ENCODE peak calls at places on chromosomes 7 and 10, in ten cellular contexts. One of them, this sample, is unnamed.

GRCh38 chr10:71981024-71981867 is 17.1 kb downstream of the CHST3 start:
- DNase-seq in heart left ventricle: no peak
- DNase-seq in PC-9: no peak
- DNase-seq in colonic mucosa: no peak
- DNase-seq in psoas muscle: no peak
- DNase-seq in HCT116: no peak
- DNase-seq in upper lobe of right lung: no peak
- DNase-seq in cardiac fibroblast: peak; percentile 37
- DNase-seq in cardiac muscle cell: no peak
- DNase-seq in adrenal gland: peak; percentile 71
- DNase-seq in this sample: no peak

GRCh38 chr7:87779806-87780205 is 96.4 kb downstream of the SLC25A40 start:
- DNase-seq in heart left ventricle: no peak
- DNase-seq in upper lobe of right lung: no peak
- DNase-seq in psoas muscle: no peak
- DNase-seq in PC-9: no peak
- DNase-seq in adrenal gland: no peak
- DNase-seq in colonic mucosa: no peak
- DNase-seq in HCT116: no peak
- DNase-seq in cardiac muscle cell: no peak
- DNase-seq in cardiac fibroblast: no peak
- DNase-seq in this sample: no peak

GRCh38 chr10:123494409-123494808 is 171.7 kb upstream of the GPR26 start:
- DNase-seq in psoas muscle: no peak
- DNase-seq in HCT116: no peak
- DNase-seq in cardiac muscle cell: no peak
- DNase-seq in adrenal gland: no peak
- DNase-seq in colonic mucosa: no peak
- DNase-seq in upper lobe of right lung: no peak
- DNase-seq in PC-9: no peak
- DNase-seq in cardiac fibroblast: no peak
- DNase-seq in heart left ventricle: no peak
- DNase-seq in this sample: no peak

GRCh38 chr7:52639981-52640380 is 395.5 kb upstream of the POM121L12 start:
- DNase-seq in cardiac fibroblast: no peak
- DNase-seq in HCT116: no peak
- DNase-seq in colonic mucosa: no peak
- DNase-seq in psoas muscle: no peak
- DNase-seq in PC-9: no peak
- DNase-seq in heart left ventricle: no peak
- DNase-seq in upper lobe of right lung: no peak
- DNase-seq in adrenal gland: no peak
- DNase-seq in cardiac muscle cell: no peak
- DNase-seq in this sample: no peak

GRCh38 chr10:5663692-5664427 is 2.5 kb downstream of the ASB13 start:
- DNase-seq in psoas muscle: no peak
- DNase-seq in cardiac fibroblast: no peak
- DNase-seq in adrenal gland: no peak
- DNase-seq in heart left ventricle: peak; percentile 15
- DNase-seq in HCT116: no peak
- DNase-seq in PC-9: no peak
- DNase-seq in upper lobe of right lung: no peak
- DNase-seq in colonic mucosa: peak; percentile 17
- DNase-seq in cardiac muscle cell: no peak
- DNase-seq in this sample: no peak

GRCh38 chr10:72802291-72803118 is 91.0 kb upstream of the OIT3 start:
- DNase-seq in psoas muscle: no peak
- DNase-seq in cardiac fibroblast: peak; percentile 76
- DNase-seq in heart left ventricle: no peak
- DNase-seq in PC-9: no peak
- DNase-seq in upper lobe of right lung: no peak
- DNase-seq in cardiac muscle cell: no peak
- DNase-seq in HCT116: no peak
- DNase-seq in colonic mucosa: no peak
- DNase-seq in adrenal gland: no peak
- DNase-seq in this sample: no peak

GRCh38 chr7:127905491-127906330 is 125.5 kb downstream of the LRRC4 start:
- DNase-seq in adrenal gland: no peak
- DNase-seq in cardiac fibroblast: peak; percentile 49
- DNase-seq in heart left ventricle: no peak
- DNase-seq in colonic mucosa: no peak
- DNase-seq in psoas muscle: no peak
- DNase-seq in upper lobe of right lung: no peak
- DNase-seq in PC-9: no peak
- DNase-seq in cardiac muscle cell: no peak
- DNase-seq in HCT116: no peak
- DNase-seq in this sample: no peak

GRCh38 chr7:118013252-118014010 is 140.2 kb upstream of the CTTNBP2 start:
- DNase-seq in colonic mucosa: no peak
- DNase-seq in HCT116: no peak
- DNase-seq in heart left ventricle: no peak
- DNase-seq in cardiac muscle cell: no peak
- DNase-seq in cardiac fibroblast: no peak
- DNase-seq in adrenal gland: no peak
- DNase-seq in PC-9: no peak
- DNase-seq in psoas muscle: no peak
- DNase-seq in upper lobe of right lung: no peak
- DNase-seq in this sample: no peak

GRCh38 chr7:137656227-137656849 is 190.4 kb downstream of the DGKI start:
- DNase-seq in heart left ventricle: peak; percentile 77
- DNase-seq in psoas muscle: peak; percentile 80
- DNase-seq in HCT116: peak; percentile 49
- DNase-seq in cardiac muscle cell: peak; percentile 84
- DNase-seq in cardiac fibroblast: peak; percentile 93
- DNase-seq in colonic mucosa: peak; percentile 81
- DNase-seq in upper lobe of right lung: peak; percentile 76
- DNase-seq in adrenal gland: peak; percentile 88
- DNase-seq in PC-9: peak; percentile 75
- DNase-seq in this sample: peak; percentile 21

GRCh38 chr10:131176907-131177306 is 134.6 kb downstream of the TCERG1L start:
- DNase-seq in heart left ventricle: no peak
- DNase-seq in PC-9: no peak
- DNase-seq in cardiac muscle cell: no peak
- DNase-seq in psoas muscle: no peak
- DNase-seq in adrenal gland: no peak
- DNase-seq in upper lobe of right lung: no peak
- DNase-seq in HCT116: no peak
- DNase-seq in cardiac fibroblast: no peak
- DNase-seq in colonic mucosa: no peak
- DNase-seq in this sample: no peak

GRCh38 chr10:124648738-124649137 is 95.4 kb downstream of the FAM53B start:
- DNase-seq in adrenal gland: peak; percentile 88
- DNase-seq in cardiac fibroblast: peak; percentile 82
- DNase-seq in upper lobe of right lung: no peak
- DNase-seq in psoas muscle: peak; percentile 92
- DNase-seq in PC-9: peak; percentile 32
- DNase-seq in heart left ventricle: peak; percentile 80
- DNase-seq in cardiac muscle cell: peak; percentile 76
- DNase-seq in colonic mucosa: peak; percentile 55
- DNase-seq in HCT116: no peak
- DNase-seq in this sample: peak; percentile 14
- H3K4me3 ChIP-seq in adrenal gland: no peak overlapping the region
- H3K4me3 ChIP-seq in cardiac fibroblast: no peak overlapping the region
- H3K4me3 ChIP-seq in upper lobe of right lung: no peak overlapping the region
- H3K4me3 ChIP-seq in psoas muscle: no peak overlapping the region
- H3K4me3 ChIP-seq in PC-9: no peak overlapping the region
- H3K4me3 ChIP-seq in heart left ventricle: no peak overlapping the region
- H3K4me3 ChIP-seq in cardiac muscle cell: no peak overlapping the region
- H3K4me3 ChIP-seq in colonic mucosa: no peak overlapping the region
- H3K4me3 ChIP-seq in HCT116: no peak overlapping the region
- H3K4me3 ChIP-seq in this sample: no peak overlapping the region

DNA sequence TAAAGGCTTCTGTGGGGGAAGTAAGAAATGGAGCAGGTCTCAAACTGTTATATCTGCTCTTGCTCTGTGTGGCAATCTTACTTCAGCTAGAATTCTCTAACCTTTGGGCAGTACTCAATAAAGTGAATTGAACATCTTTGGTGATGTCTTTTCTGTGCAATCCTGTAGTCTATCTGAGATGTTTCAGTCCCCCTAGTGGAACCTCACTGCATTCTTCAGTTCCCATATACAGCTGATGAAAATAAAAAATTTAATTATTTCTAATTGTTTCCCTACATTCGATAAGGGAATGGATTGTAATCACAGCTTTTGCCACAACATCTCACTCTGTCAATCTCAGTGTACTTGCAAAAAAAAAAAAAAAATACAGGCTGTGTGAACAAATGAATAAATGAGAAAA is 522.6 kb downstream of the DNAJB9 start:
- DNase-seq in colonic mucosa: no peak
- DNase-seq in cardiac muscle cell: no peak
- DNase-seq in PC-9: no peak
- DNase-seq in cardiac fibroblast: no peak
- DNase-seq in psoas muscle: no peak
- DNase-seq in HCT116: peak; percentile 0
- DNase-seq in upper lobe of right lung: no peak
- DNase-seq in heart left ventricle: no peak
- DNase-seq in adrenal gland: no peak
- DNase-seq in this sample: no peak
- TF ChIP-seq CTCF in colonic mucosa: no peak
- TF ChIP-seq CTCF in cardiac muscle cell: peak; percentile 9
- TF ChIP-seq CTCF in PC-9: peak; percentile 51
- TF ChIP-seq CTCF in cardiac fibroblast: no peak
- TF ChIP-seq CTCF in psoas muscle: no peak
- TF ChIP-seq CTCF in HCT116: no peak
- TF ChIP-seq CTCF in upper lobe of right lung: no peak
- TF ChIP-seq CTCF in heart left ventricle: no peak
- TF ChIP-seq CTCF in adrenal gland: no peak
- TF ChIP-seq CTCF in this sample: peak; percentile 40

GRCh38 chr10:60280475-60280874 is 109.2 kb downstream of the ANK3 start:
- DNase-seq in cardiac muscle cell: no peak
- DNase-seq in HCT116: no peak
- DNase-seq in cardiac fibroblast: no peak
- DNase-seq in heart left ventricle: no peak
- DNase-seq in psoas muscle: no peak
- DNase-seq in PC-9: no peak
- DNase-seq in upper lobe of right lung: no peak
- DNase-seq in colonic mucosa: no peak
- DNase-seq in adrenal gland: no peak
- DNase-seq in this sample: no peak

GRCh38 chr10:60281792-60282353 is 107.8 kb downstream of the ANK3 start:
- DNase-seq in psoas muscle: no peak
- DNase-seq in cardiac fibroblast: peak; percentile 52
- DNase-seq in colonic mucosa: no peak
- DNase-seq in HCT116: no peak
- DNase-seq in cardiac muscle cell: no peak
- DNase-seq in upper lobe of right lung: no peak
- DNase-seq in heart left ventricle: no peak
- DNase-seq in adrenal gland: no peak
- DNase-seq in PC-9: no peak
- DNase-seq in this sample: no peak

GRCh38 chr10:60282771-60283353 is 106.8 kb downstream of the ANK3 start:
- DNase-seq in heart left ventricle: no peak
- DNase-seq in cardiac muscle cell: no peak
- DNase-seq in cardiac fibroblast: peak; percentile 91
- DNase-seq in colonic mucosa: no peak
- DNase-seq in HCT116: no peak
- DNase-seq in upper lobe of right lung: no peak
- DNase-seq in adrenal gland: no peak
- DNase-seq in PC-9: peak; percentile 32
- DNase-seq in psoas muscle: no peak
- DNase-seq in this sample: peak; percentile 88

GRCh38 chr10:60283397-60283796 is 106.3 kb downstream of the ANK3 start:
- DNase-seq in psoas muscle: no peak
- DNase-seq in heart left ventricle: no peak
- DNase-seq in cardiac fibroblast: peak; percentile 82
- DNase-seq in adrenal gland: no peak
- DNase-seq in HCT116: no peak
- DNase-seq in cardiac muscle cell: no peak
- DNase-seq in PC-9: no peak
- DNase-seq in colonic mucosa: no peak
- DNase-seq in upper lobe of right lung: no peak
- DNase-seq in this sample: no peak

GRCh38 chr10:60281331-60281730 is 108.3 kb downstream of the ANK3 start:
- DNase-seq in HCT116: no peak
- DNase-seq in colonic mucosa: no peak
- DNase-seq in adrenal gland: no peak
- DNase-seq in cardiac fibroblast: peak; percentile 74
- DNase-seq in PC-9: no peak
- DNase-seq in cardiac muscle cell: no peak
- DNase-seq in heart left ventricle: no peak
- DNase-seq in psoas muscle: no peak
- DNase-seq in upper lobe of right lung: no peak
- DNase-seq in this sample: no peak
- H3K4me3 ChIP-seq in HCT116: no peak overlapping the region
- H3K4me3 ChIP-seq in colonic mucosa: no peak overlapping the region
- H3K4me3 ChIP-seq in adrenal gland: no peak overlapping the region
- H3K4me3 ChIP-seq in cardiac fibroblast: no peak overlapping the region
- H3K4me3 ChIP-seq in PC-9: no peak overlapping the region
- H3K4me3 ChIP-seq in cardiac muscle cell: no peak overlapping the region
- H3K4me3 ChIP-seq in heart left ventricle: no peak overlapping the region
- H3K4me3 ChIP-seq in psoas muscle: no peak overlapping the region
- H3K4me3 ChIP-seq in upper lobe of right lung: no peak overlapping the region
- H3K4me3 ChIP-seq in this sample: no peak overlapping the region

GRCh38 chr10:6840766-6841165 is 260.7 kb upstream of the PRKCQ start:
- DNase-seq in heart left ventricle: no peak
- DNase-seq in PC-9: no peak
- DNase-seq in HCT116: no peak
- DNase-seq in psoas muscle: no peak
- DNase-seq in cardiac muscle cell: no peak
- DNase-seq in colonic mucosa: no peak
- DNase-seq in upper lobe of right lung: no peak
- DNase-seq in adrenal gland: no peak
- DNase-seq in cardiac fibroblast: peak; percentile 3
- DNase-seq in this sample: no peak

GRCh38 chr10:6833458-6834011 is 253.5 kb upstream of the PRKCQ start:
- DNase-seq in HCT116: no peak
- DNase-seq in PC-9: no peak
- DNase-seq in cardiac muscle cell: no peak
- DNase-seq in upper lobe of right lung: no peak
- DNase-seq in psoas muscle: no peak
- DNase-seq in adrenal gland: no peak
- DNase-seq in heart left ventricle: no peak
- DNase-seq in cardiac fibroblast: no peak
- DNase-seq in colonic mucosa: no peak
- DNase-seq in this sample: no peak

GRCh38 chr10:6840093-6840763 is 260.2 kb upstream of the PRKCQ start:
- DNase-seq in psoas muscle: no peak
- DNase-seq in upper lobe of right lung: no peak
- DNase-seq in cardiac fibroblast: peak; percentile 2
- DNase-seq in heart left ventricle: no peak
- DNase-seq in adrenal gland: no peak
- DNase-seq in HCT116: no peak
- DNase-seq in cardiac muscle cell: no peak
- DNase-seq in PC-9: no peak
- DNase-seq in colonic mucosa: no peak
- DNase-seq in this sample: no peak

GRCh38 chr10:6841746-6842145 is 261.7 kb upstream of the PRKCQ start:
- DNase-seq in colonic mucosa: no peak
- DNase-seq in adrenal gland: no peak
- DNase-seq in PC-9: no peak
- DNase-seq in heart left ventricle: no peak
- DNase-seq in upper lobe of right lung: no peak
- DNase-seq in cardiac muscle cell: no peak
- DNase-seq in psoas muscle: no peak
- DNase-seq in cardiac fibroblast: no peak
- DNase-seq in HCT116: no peak
- DNase-seq in this sample: no peak

DNA sequence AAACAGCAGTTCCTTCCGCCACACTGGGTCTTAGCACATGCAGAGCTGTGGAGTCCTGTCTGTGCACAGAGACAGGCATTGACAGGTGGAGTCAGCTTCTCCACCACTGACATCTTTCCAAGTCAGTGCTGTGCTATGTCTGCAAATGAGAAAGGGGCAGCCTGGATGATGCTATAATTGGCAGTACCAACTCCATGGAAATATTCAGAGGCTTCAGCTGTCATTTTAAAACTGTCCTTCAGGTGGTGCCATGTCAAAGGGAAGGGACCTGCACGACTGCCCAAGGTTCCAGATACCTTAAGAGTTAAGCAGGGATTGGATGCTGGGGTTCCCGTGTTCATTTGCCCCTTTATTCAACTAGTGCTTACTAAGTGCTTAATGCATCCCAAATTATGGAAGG is 258.0 kb upstream of the PRKCQ start:
- DNase-seq in psoas muscle: no peak
- DNase-seq in colonic mucosa: no peak
- DNase-seq in upper lobe of right lung: no peak
- DNase-seq in PC-9: no peak
- DNase-seq in cardiac fibroblast: no peak
- DNase-seq in adrenal gland: no peak
- DNase-seq in HCT116: no peak
- DNase-seq in cardiac muscle cell: no peak
- DNase-seq in heart left ventricle: no peak
- DNase-seq in this sample: no peak
- TF ChIP-seq CTCF in psoas muscle: peak; percentile 32
- TF ChIP-seq CTCF in colonic mucosa: no peak
- TF ChIP-seq CTCF in upper lobe of right lung: peak; percentile 33
- TF ChIP-seq CTCF in PC-9: no peak
- TF ChIP-seq CTCF in cardiac fibroblast: no peak
- TF ChIP-seq CTCF in adrenal gland: peak; percentile 25
- TF ChIP-seq CTCF in HCT116: no peak
- TF ChIP-seq CTCF in cardiac muscle cell: no peak
- TF ChIP-seq CTCF in heart left ventricle: peak; percentile 19
- TF ChIP-seq CTCF in this sample: peak; percentile 24

This sample was measured in LNCaP clone FGC.